ENCODE peak calls at places on chromosome 15, in seven cellular contexts. One of them, this sample, is unnamed.

GRCh38 chr15:61227269-61228024 is 1.7 kb downstream of the RORA start:
- DNase-seq in neural progenitor cell: peak
- DNase-seq in Right ventricle myocardium superior: no peak
- DNase-seq in T-helper 2 cell: no peak
- DNase-seq in CD8-positive, alpha-beta memory T cell: no peak
- DNase-seq in lower leg skin: no peak
- DNase-seq in T1000: peak
- DNase-seq in this sample: no peak

GRCh38 chr15:31342781-31343626 is 16.4 kb downstream of the KLF13 start:
- DNase-seq in neural progenitor cell: peak
- DNase-seq in Right ventricle myocardium superior: no peak
- DNase-seq in T-helper 2 cell: no peak
- DNase-seq in CD8-positive, alpha-beta memory T cell: no peak
- DNase-seq in lower leg skin: no peak
- DNase-seq in T1000: no peak
- DNase-seq in this sample: no peak

GRCh38 chr15:93982226-93982641 is 249.1 kb upstream of the MCTP2 start:
- DNase-seq in neural progenitor cell: no peak
- DNase-seq in Right ventricle myocardium superior: peak
- DNase-seq in T-helper 2 cell: no peak
- DNase-seq in CD8-positive, alpha-beta memory T cell: no peak
- DNase-seq in lower leg skin: peak
- DNase-seq in T1000: no peak
- DNase-seq in this sample: no peak

GRCh38 chr15:60546764-60547163 is 67.8 kb upstream of the ICE2 start:
- DNase-seq in neural progenitor cell: no peak
- DNase-seq in Right ventricle myocardium superior: no peak
- DNase-seq in T-helper 2 cell: peak
- DNase-seq in CD8-positive, alpha-beta memory T cell: no peak
- DNase-seq in lower leg skin: no peak
- DNase-seq in T1000: no peak
- DNase-seq in this sample: no peak

GRCh38 chr15:29070471-29071192 is 184.9 kb downstream of the APBA2 start:
- DNase-seq in neural progenitor cell: no peak
- DNase-seq in Right ventricle myocardium superior: no peak
- DNase-seq in T-helper 2 cell: no peak
- DNase-seq in CD8-positive, alpha-beta memory T cell: no peak
- DNase-seq in lower leg skin: no peak
- DNase-seq in T1000: no peak
- DNase-seq in this sample: no peak

GRCh38 chr15:96225642-96226259 is 104.7 kb upstream of the NR2F2 start:
- DNase-seq in neural progenitor cell: peak
- DNase-seq in Right ventricle myocardium superior: no peak
- DNase-seq in T-helper 2 cell: no peak
- DNase-seq in CD8-positive, alpha-beta memory T cell: no peak
- DNase-seq in lower leg skin: no peak
- DNase-seq in T1000: no peak
- DNase-seq in this sample: no peak

GRCh38 chr15:40982855-40983254 is 29.6 kb downstream of the CHAC1 start:
- DNase-seq in neural progenitor cell: no peak
- DNase-seq in Right ventricle myocardium superior: no peak
- DNase-seq in T-helper 2 cell: no peak
- DNase-seq in CD8-positive, alpha-beta memory T cell: no peak
- DNase-seq in lower leg skin: no peak
- DNase-seq in T1000: no peak
- DNase-seq in this sample: no peak

GRCh38 chr15:42133892-42134502 is 22.4 kb downstream of the PLA2G4F start:
- DNase-seq in neural progenitor cell: peak
- DNase-seq in Right ventricle myocardium superior: no peak
- DNase-seq in T-helper 2 cell: peak
- DNase-seq in CD8-positive, alpha-beta memory T cell: peak
- DNase-seq in lower leg skin: peak
- DNase-seq in T1000: no peak
- DNase-seq in this sample: no peak

GRCh38 chr15:35290301-35290721 is 205.2 kb upstream of the NANOGP8 start:
- DNase-seq in neural progenitor cell: no peak
- DNase-seq in Right ventricle myocardium superior: no peak
- DNase-seq in T-helper 2 cell: no peak
- DNase-seq in CD8-positive, alpha-beta memory T cell: no peak
- DNase-seq in lower leg skin: no peak
- DNase-seq in T1000: no peak
- DNase-seq in this sample: no peak

GRCh38 chr15:68271854-68272471 is 5.6 kb upstream of the FEM1B start:
- DNase-seq in neural progenitor cell: peak
- DNase-seq in Right ventricle myocardium superior: no peak
- DNase-seq in T-helper 2 cell: no peak
- DNase-seq in CD8-positive, alpha-beta memory T cell: no peak
- DNase-seq in lower leg skin: peak
- DNase-seq in T1000: peak
- DNase-seq in this sample: no peak

GRCh38 chr15:63232400-63232799 is 43.0 kb downstream of the RAB8B start:
- DNase-seq in neural progenitor cell: no peak
- DNase-seq in Right ventricle myocardium superior: no peak
- DNase-seq in T-helper 2 cell: no peak
- DNase-seq in CD8-positive, alpha-beta memory T cell: no peak
- DNase-seq in lower leg skin: no peak
- DNase-seq in T1000: no peak
- DNase-seq in this sample: no peak

GRCh38 chr15:96285306-96285705 is 45.2 kb upstream of the NR2F2 start:
- DNase-seq in neural progenitor cell: no peak
- DNase-seq in Right ventricle myocardium superior: no peak
- DNase-seq in T-helper 2 cell: no peak
- DNase-seq in CD8-positive, alpha-beta memory T cell: no peak
- DNase-seq in lower leg skin: no peak
- DNase-seq in T1000: peak
- DNase-seq in this sample: no peak

GRCh38 chr15:76470691-76471090 is 134.1 kb downstream of the ISL2 start:
- DNase-seq in neural progenitor cell: no peak
- DNase-seq in Right ventricle myocardium superior: no peak
- DNase-seq in T-helper 2 cell: no peak
- DNase-seq in CD8-positive, alpha-beta memory T cell: no peak
- DNase-seq in lower leg skin: no peak
- DNase-seq in T1000: no peak
- DNase-seq in this sample: no peak

GRCh38 chr15:69145694-69146492 is 14.5 kb upstream of the GLCE start:
- DNase-seq in neural progenitor cell: no peak
- DNase-seq in Right ventricle myocardium superior: no peak
- DNase-seq in T-helper 2 cell: no peak
- DNase-seq in CD8-positive, alpha-beta memory T cell: no peak
- DNase-seq in lower leg skin: no peak
- DNase-seq in T1000: no peak
- DNase-seq in this sample: no peak

GRCh38 chr15:90981681-90982080 is 12.7 kb downstream of the PRC1 start:
- DNase-seq in neural progenitor cell: no peak
- DNase-seq in Right ventricle myocardium superior: no peak
- DNase-seq in T-helper 2 cell: no peak
- DNase-seq in CD8-positive, alpha-beta memory T cell: no peak
- DNase-seq in lower leg skin: no peak
- DNase-seq in T1000: no peak
- DNase-seq in this sample: no peak

GRCh38 chr15:41011055-41011815 is 58.0 kb downstream of the CHAC1 start:
- DNase-seq in neural progenitor cell: no peak
- DNase-seq in Right ventricle myocardium superior: no peak
- DNase-seq in T-helper 2 cell: no peak
- DNase-seq in CD8-positive, alpha-beta memory T cell: no peak
- DNase-seq in lower leg skin: no peak
- DNase-seq in T1000: no peak
- DNase-seq in this sample: no peak

GRCh38 chr15:75725021-75725718 is 12.5 kb upstream of the CSPG4 start:
- DNase-seq in neural progenitor cell: no peak
- DNase-seq in Right ventricle myocardium superior: no peak
- DNase-seq in T-helper 2 cell: no peak
- DNase-seq in CD8-positive, alpha-beta memory T cell: no peak
- DNase-seq in lower leg skin: no peak
- DNase-seq in T1000: no peak
- DNase-seq in this sample: no peak

GRCh38 chr15:63112871-63113270 is 8.8 kb upstream of the LACTB start:
- DNase-seq in neural progenitor cell: no peak
- DNase-seq in Right ventricle myocardium superior: no peak
- DNase-seq in T-helper 2 cell: no peak
- DNase-seq in CD8-positive, alpha-beta memory T cell: no peak
- DNase-seq in lower leg skin: no peak
- DNase-seq in T1000: no peak
- DNase-seq in this sample: no peak

GRCh38 chr15:89052474-89052873 is 35.8 kb upstream of the ABHD2 start:
- DNase-seq in neural progenitor cell: no peak
- DNase-seq in Right ventricle myocardium superior: no peak
- DNase-seq in T-helper 2 cell: no peak
- DNase-seq in CD8-positive, alpha-beta memory T cell: no peak
- DNase-seq in lower leg skin: no peak
- DNase-seq in T1000: no peak
- DNase-seq in this sample: no peak

GRCh38 chr15:56325186-56325585 is 40.0 kb upstream of the TEX9 start:
- DNase-seq in neural progenitor cell: no peak
- DNase-seq in Right ventricle myocardium superior: no peak
- DNase-seq in T-helper 2 cell: no peak
- DNase-seq in CD8-positive, alpha-beta memory T cell: no peak
- DNase-seq in lower leg skin: no peak
- DNase-seq in T1000: no peak
- DNase-seq in this sample: no peak

GRCh38 chr15:84633311-84634227 is 20.5 kb downstream of the WDR73 start:
- DNase-seq in neural progenitor cell: peak
- DNase-seq in Right ventricle myocardium superior: peak
- DNase-seq in T-helper 2 cell: peak
- DNase-seq in CD8-positive, alpha-beta memory T cell: peak
- DNase-seq in lower leg skin: peak
- DNase-seq in T1000: peak
- DNase-seq in this sample: peak

GRCh38 chr15:55587321-55588069 is 650 bp downstream of the PYGO1 start:
- DNase-seq in neural progenitor cell: peak
- DNase-seq in Right ventricle myocardium superior: no peak
- DNase-seq in T-helper 2 cell: no peak
- DNase-seq in CD8-positive, alpha-beta memory T cell: no peak
- DNase-seq in lower leg skin: no peak
- DNase-seq in T1000: peak
- DNase-seq in this sample: no peak

GRCh38 chr15:48358229-48358641 is 27.0 kb downstream of the DUT start:
- DNase-seq in neural progenitor cell: peak
- DNase-seq in Right ventricle myocardium superior: no peak
- DNase-seq in T-helper 2 cell: no peak
- DNase-seq in CD8-positive, alpha-beta memory T cell: no peak
- DNase-seq in lower leg skin: no peak
- DNase-seq in T1000: no peak
- DNase-seq in this sample: no peak

GRCh38 chr15:48645558-48646330 is at the start of gene FBN1:
- DNase-seq in neural progenitor cell: peak
- DNase-seq in Right ventricle myocardium superior: peak
- DNase-seq in T-helper 2 cell: no peak
- DNase-seq in CD8-positive, alpha-beta memory T cell: no peak
- DNase-seq in lower leg skin: peak
- DNase-seq in T1000: peak
- DNase-seq in this sample: no peak

GRCh38 chr15:31206386-31207174 is 105.1 kb upstream of the TRPM1 start:
- DNase-seq in neural progenitor cell: no peak
- DNase-seq in Right ventricle myocardium superior: no peak
- DNase-seq in T-helper 2 cell: no peak
- DNase-seq in CD8-positive, alpha-beta memory T cell: no peak
- DNase-seq in lower leg skin: no peak
- DNase-seq in T1000: no peak
- DNase-seq in this sample: no peak

GRCh38 chr15:48790716-48791115 is 20.2 kb downstream of the CEP152 start:
- DNase-seq in neural progenitor cell: no peak
- DNase-seq in Right ventricle myocardium superior: no peak
- DNase-seq in T-helper 2 cell: no peak
- DNase-seq in CD8-positive, alpha-beta memory T cell: no peak
- DNase-seq in lower leg skin: no peak
- DNase-seq in T1000: no peak
- DNase-seq in this sample: no peak

GRCh38 chr15:33215941-33216872 is 21.7 kb upstream of the FMN1 start:
- DNase-seq in neural progenitor cell: peak
- DNase-seq in Right ventricle myocardium superior: no peak
- DNase-seq in T-helper 2 cell: no peak
- DNase-seq in CD8-positive, alpha-beta memory T cell: no peak
- DNase-seq in lower leg skin: no peak
- DNase-seq in T1000: no peak
- DNase-seq in this sample: no peak

This sample was measured in effector CD8-positive, alpha-beta T cell.